ENCODE peak calls at places on chromosomes 2 and 18, in four cellular contexts. One of them, this sample, is unnamed.

GRCh38 chr18:54416459-54416858 is 58.8 kb downstream of the C18orf54 start:
- DNase-seq in GM20000: no peak
- DNase-seq in astrocyte of the spinal cord: peak
- DNase-seq in nephron progenitor cell: no peak
- DNase-seq in this sample: no peak

GRCh38 chr2:18365346-18365745 is 195.1 kb downstream of the RDH14 start:
- DNase-seq in GM20000: no peak
- DNase-seq in astrocyte of the spinal cord: no peak
- DNase-seq in nephron progenitor cell: no peak
- DNase-seq in this sample: no peak

GRCh38 chr2:234620018-234620417 is 123.1 kb upstream of the ARL4C start:
- DNase-seq in GM20000: no peak
- DNase-seq in astrocyte of the spinal cord: no peak
- DNase-seq in nephron progenitor cell: no peak
- DNase-seq in this sample: no peak

GRCh38 chr2:47568164-47568861 is 165.4 kb downstream of the MSH2 start:
- DNase-seq in GM20000: no peak
- DNase-seq in astrocyte of the spinal cord: no peak
- DNase-seq in nephron progenitor cell: no peak
- DNase-seq in this sample: no peak

GRCh38 chr2:89848114-89848513 is 1156.6 kb downstream of the RPIA start:
- DNase-seq in GM20000: no peak
- DNase-seq in astrocyte of the spinal cord: no peak
- DNase-seq in nephron progenitor cell: no peak
- DNase-seq in this sample: no peak

GRCh38 chr2:96551605-96552283 is 15.2 kb downstream of the ARID5A start:
- DNase-seq in GM20000: no peak
- DNase-seq in astrocyte of the spinal cord: no peak
- DNase-seq in nephron progenitor cell: no peak
- DNase-seq in this sample: no peak

GRCh38 chr2:105510761-105511669 is 112.2 kb upstream of the FHL2 start:
- DNase-seq in GM20000: no peak
- DNase-seq in astrocyte of the spinal cord: peak
- DNase-seq in nephron progenitor cell: no peak
- DNase-seq in this sample: no peak

GRCh38 chr18:48402953-48403352 is 6.2 kb downstream of the ZBTB7C start:
- DNase-seq in GM20000: no peak
- DNase-seq in astrocyte of the spinal cord: peak
- DNase-seq in nephron progenitor cell: no peak
- DNase-seq in this sample: no peak

GRCh38 chr2:110153416-110153815 is 37.8 kb upstream of the MALL start:
- DNase-seq in GM20000: no peak
- DNase-seq in astrocyte of the spinal cord: peak
- DNase-seq in nephron progenitor cell: no peak
- DNase-seq in this sample: no peak

GRCh38 chr18:62852851-62853250 is 137.5 kb downstream of the PHLPP1 start:
- DNase-seq in GM20000: no peak
- DNase-seq in astrocyte of the spinal cord: no peak
- DNase-seq in nephron progenitor cell: no peak
- DNase-seq in this sample: no peak

GRCh38 chr2:160294339-160294803 is 94.3 kb upstream of the ITGB6 start:
- DNase-seq in GM20000: no peak
- DNase-seq in astrocyte of the spinal cord: peak
- DNase-seq in nephron progenitor cell: no peak
- DNase-seq in this sample: no peak

GRCh38 chr2:67600472-67600871 is 203.3 kb downstream of the ETAA1 start:
- DNase-seq in GM20000: no peak
- DNase-seq in astrocyte of the spinal cord: no peak
- DNase-seq in nephron progenitor cell: no peak
- DNase-seq in this sample: no peak

GRCh38 chr2:86139981-86140380 is 33.9 kb downstream of the PTCD3 start:
- DNase-seq in GM20000: no peak
- DNase-seq in astrocyte of the spinal cord: no peak
- DNase-seq in nephron progenitor cell: no peak
- DNase-seq in this sample: no peak

GRCh38 chr2:143937563-143938346 is 582.2 kb downstream of the ZEB2 start:
- DNase-seq in GM20000: peak
- DNase-seq in astrocyte of the spinal cord: no peak
- DNase-seq in nephron progenitor cell: peak
- DNase-seq in this sample: no peak

GRCh38 chr18:35661483-35662146 is 80.1 kb downstream of the GALNT1 start:
- DNase-seq in GM20000: peak
- DNase-seq in astrocyte of the spinal cord: no peak
- DNase-seq in nephron progenitor cell: no peak
- DNase-seq in this sample: no peak
- TF ChIP-seq CTCF in GM20000: no peak
- TF ChIP-seq CTCF in astrocyte of the spinal cord: no peak
- TF ChIP-seq CTCF in nephron progenitor cell: no peak
- TF ChIP-seq CTCF in this sample: peak

DNA sequence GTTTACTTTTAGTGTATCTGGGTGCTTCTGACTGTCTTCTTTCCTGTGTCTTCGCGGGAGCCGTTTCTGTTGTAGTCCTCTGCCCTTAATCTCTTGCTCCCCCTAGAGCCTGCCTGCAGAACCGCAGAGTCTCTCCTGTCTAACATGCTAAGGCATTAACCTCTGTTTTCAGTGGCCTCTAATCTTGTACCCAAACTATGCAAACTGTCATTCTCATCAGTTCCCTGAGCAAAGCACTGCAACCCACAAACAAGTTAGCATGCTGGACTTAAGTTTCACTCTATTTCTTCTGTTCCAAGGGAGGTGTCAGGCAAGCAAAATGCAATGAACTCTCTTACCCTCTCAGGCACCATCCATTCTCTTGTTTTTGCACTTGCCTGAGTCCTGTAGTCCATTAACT is 138.4 kb downstream of the OTX1 start:
- DNase-seq in GM20000: peak
- DNase-seq in astrocyte of the spinal cord: peak
- DNase-seq in nephron progenitor cell: peak
- DNase-seq in this sample: peak
- TF ChIP-seq CTCF in GM20000: peak
- TF ChIP-seq CTCF in astrocyte of the spinal cord: peak
- TF ChIP-seq CTCF in nephron progenitor cell: peak
- TF ChIP-seq CTCF in this sample: peak

GRCh38 chr2:233048569-233049193 is 11.5 kb upstream of the INPP5D start:
- DNase-seq in GM20000: no peak
- DNase-seq in astrocyte of the spinal cord: no peak
- DNase-seq in nephron progenitor cell: no peak
- DNase-seq in this sample: no peak

GRCh38 chr2:233047206-233047605 is 12.9 kb upstream of the INPP5D start:
- DNase-seq in GM20000: no peak
- DNase-seq in astrocyte of the spinal cord: no peak
- DNase-seq in nephron progenitor cell: no peak
- DNase-seq in this sample: no peak

GRCh38 chr2:233051241-233052149 is 8.6 kb upstream of the INPP5D start:
- DNase-seq in GM20000: no peak
- DNase-seq in astrocyte of the spinal cord: peak
- DNase-seq in nephron progenitor cell: peak
- DNase-seq in this sample: no peak

GRCh38 chr2:233047667-233048066 is 12.5 kb upstream of the INPP5D start:
- DNase-seq in GM20000: no peak
- DNase-seq in astrocyte of the spinal cord: no peak
- DNase-seq in nephron progenitor cell: no peak
- DNase-seq in this sample: no peak

GRCh38 chr2:233049194-233049761 is 10.9 kb upstream of the INPP5D start:
- DNase-seq in GM20000: no peak
- DNase-seq in astrocyte of the spinal cord: no peak
- DNase-seq in nephron progenitor cell: no peak
- DNase-seq in this sample: no peak
- TF ChIP-seq CTCF in GM20000: no peak
- TF ChIP-seq CTCF in astrocyte of the spinal cord: no peak
- TF ChIP-seq CTCF in nephron progenitor cell: no peak
- TF ChIP-seq CTCF in this sample: no peak

DNA sequence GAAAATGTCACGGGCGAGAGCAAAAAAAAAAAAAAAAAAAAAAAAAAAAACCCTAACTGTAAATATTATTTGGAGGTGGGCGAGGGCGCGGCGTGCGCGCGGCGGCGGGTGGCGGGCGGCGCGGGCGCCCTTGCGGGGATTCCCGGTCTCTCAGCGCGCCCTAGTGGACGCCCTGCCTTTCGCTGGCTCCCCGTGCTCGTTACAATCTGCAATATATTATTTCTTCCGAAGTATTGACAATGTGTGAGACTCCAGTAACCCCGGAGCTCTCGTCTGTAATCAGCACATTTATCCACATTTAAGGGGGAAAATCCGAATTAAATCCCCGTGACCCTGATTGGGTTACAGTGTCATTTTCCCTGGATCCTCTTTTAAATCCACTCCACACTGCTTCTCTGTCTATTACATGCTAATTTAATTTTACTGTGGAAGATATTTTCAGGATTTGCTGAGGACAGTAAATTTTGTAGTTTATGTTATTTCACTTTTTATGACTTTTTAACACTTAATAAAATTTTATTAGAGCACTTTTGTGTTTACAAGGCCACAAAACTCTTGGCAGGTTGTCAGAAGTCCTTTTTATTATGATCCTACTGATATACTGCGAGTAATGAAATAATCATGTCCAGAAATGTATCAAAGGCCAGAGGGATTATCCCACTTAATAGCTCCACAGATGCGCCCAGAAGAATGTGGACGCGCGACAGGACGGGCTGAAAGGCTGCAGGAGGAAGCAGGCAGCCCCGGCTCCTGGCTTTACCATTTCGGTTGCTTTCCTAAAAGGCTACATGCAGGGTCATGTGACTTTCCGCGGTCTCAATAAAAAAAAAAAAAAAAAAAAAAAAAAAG is 369.1 kb downstream of the MTX2 start:
- DNase-seq in GM20000: peak
- DNase-seq in astrocyte of the spinal cord: peak
- DNase-seq in nephron progenitor cell: peak
- DNase-seq in this sample: peak
- TF ChIP-seq CTCF in GM20000: peak
- TF ChIP-seq CTCF in astrocyte of the spinal cord: peak
- TF ChIP-seq CTCF in nephron progenitor cell: peak
- TF ChIP-seq CTCF in this sample: peak

GRCh38 chr2:8501061-8501460 is 180.8 kb upstream of the ID2 start:
- DNase-seq in GM20000: no peak
- DNase-seq in astrocyte of the spinal cord: no peak
- DNase-seq in nephron progenitor cell: no peak
- DNase-seq in this sample: no peak
- TF ChIP-seq CTCF in GM20000: no peak
- TF ChIP-seq CTCF in astrocyte of the spinal cord: no peak
- TF ChIP-seq CTCF in nephron progenitor cell: no peak
- TF ChIP-seq CTCF in this sample: no peak

DNA sequence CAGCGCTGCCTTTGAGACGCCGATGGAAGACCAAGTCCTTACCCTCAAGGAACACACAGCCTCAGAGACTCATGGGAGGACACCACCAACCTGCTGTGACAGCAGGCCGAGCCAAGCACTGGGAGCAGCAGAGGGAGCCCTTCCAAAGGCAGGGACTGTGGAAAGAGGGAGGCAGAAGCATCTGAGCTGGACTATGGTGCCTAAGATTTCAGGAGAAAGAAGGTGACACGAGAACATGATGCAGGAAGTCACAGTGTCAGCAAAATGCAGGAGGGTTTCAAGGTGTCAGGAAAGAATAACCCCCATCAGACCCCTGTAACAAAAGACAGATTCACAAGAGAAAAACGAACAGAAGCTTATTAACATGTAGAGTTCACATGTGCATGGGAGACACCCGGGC is 24.2 kb upstream of the COX7A2L start:
- DNase-seq in GM20000: no peak
- DNase-seq in astrocyte of the spinal cord: no peak
- DNase-seq in nephron progenitor cell: peak
- DNase-seq in this sample: no peak
- TF ChIP-seq CTCF in GM20000: no peak
- TF ChIP-seq CTCF in astrocyte of the spinal cord: peak
- TF ChIP-seq CTCF in nephron progenitor cell: no peak
- TF ChIP-seq CTCF in this sample: no peak

This sample was measured in neural crest cell.